ENCODE peak calls at places on chromosomes 7 and 10, in ten cellular contexts. X, N, E, Q, T, Y, C, V, U and M are unnamed samples.

GRCh38 chr10:123972481-123973401 is 81.1 kb upstream of the CPXM2 start:
- DNase-seq in X (no peak), N (no peak), E (no peak), Q (peak), T (no peak), Y (no peak), C (no peak), V (no peak), U (no peak), M (peak)

GRCh38 chr7:130887182-130888016 is 153.4 kb upstream of the KLF14 start:
- DNase-seq in X (peak), N (no peak), E (peak), Q (no peak), T (peak), Y (no peak), C (no peak), V (peak), U (no peak), M (no peak)

GRCh38 chr10:125538947-125539649 is 143.9 kb downstream of the TEX36 start:
- DNase-seq in X (no peak), N (peak), E (no peak), Q (no peak), T (no peak), Y (no peak), C (no peak), V (no peak), U (no peak), M (no peak)

GRCh38 chr7:152076324-152076821 is 50.9 kb downstream of the GALNT11 start:
- DNase-seq in X (peak), N (no peak), E (no peak), Q (peak), T (peak), Y (peak), C (no peak), V (peak), U (peak), M (peak)

GRCh38 chr10:93703841-93704240 is 1.4 kb upstream of the FRA10AC1 start:
- DNase-seq in X (no peak), N (no peak), E (no peak), Q (no peak), T (no peak), Y (no peak), C (no peak), V (no peak), U (no peak), M (no peak)

GRCh38 chr7:64946772-64947171 is 43.7 kb downstream of the ZNF273 start:
- DNase-seq in X (peak), N (no peak), E (no peak), Q (peak), T (no peak), Y (peak), C (no peak), V (peak), U (no peak), M (peak)

GRCh38 chr7:5428470-5429252 is 5.0 kb upstream of the TNRC18 start:
- DNase-seq in X (peak), N (peak), E (peak), Q (peak), T (peak), Y (peak), C (no peak), V (peak), U (no peak), M (peak)

GRCh38 chr10:81031774-81032173 is 494.1 kb downstream of the SH2D4B start:
- DNase-seq in X (no peak), N (no peak), E (no peak), Q (no peak), T (no peak), Y (no peak), C (no peak), V (no peak), U (peak), M (no peak)

GRCh38 chr7:142669074-142669654 is 80.1 kb upstream of the PRSS1 start:
- DNase-seq in X (peak), N (no peak), E (no peak), Q (no peak), T (no peak), Y (no peak), C (no peak), V (peak), U (peak), M (no peak)

GRCh38 chr7:151125835-151126481 is 39.7 kb downstream of the AGAP3 start:
- DNase-seq in X (no peak), N (no peak), E (no peak), Q (peak), T (no peak), Y (no peak), C (no peak), V (no peak), U (no peak), M (peak)

GRCh38 chr7:32034052-32034451 is 36.2 kb downstream of the PDE1C start:
- DNase-seq in X (no peak), N (no peak), E (no peak), Q (no peak), T (peak), Y (no peak), C (no peak), V (no peak), U (no peak), M (no peak)

GRCh38 chr10:14723052-14723689 is 51.5 kb downstream of the FAM107B start:
- DNase-seq in X (no peak), N (no peak), E (no peak), Q (no peak), T (no peak), Y (no peak), C (no peak), V (no peak), U (no peak), M (no peak)

GRCh38 chr10:6469661-6470060 is 110.4 kb downstream of the PRKCQ start:
- DNase-seq in X (no peak), N (no peak), E (no peak), Q (no peak), T (no peak), Y (no peak), C (no peak), V (no peak), U (no peak), M (no peak)

GRCh38 chr10:75115137-75115536 is 3.7 kb downstream of the SAMD8 start:
- DNase-seq in X (peak), N (no peak), E (no peak), Q (no peak), T (no peak), Y (no peak), C (no peak), V (peak), U (no peak), M (no peak)

GRCh38 chr10:49089152-49089788 is 26.1 kb downstream of the VSTM4 start:
- DNase-seq in X (no peak), N (no peak), E (no peak), Q (no peak), T (no peak), Y (no peak), C (no peak), V (no peak), U (no peak), M (no peak)

GRCh38 chr7:731440-732085 is 4.5 kb upstream of the PRKAR1B start:
- DNase-seq in X (no peak), N (no peak), E (no peak), Q (no peak), T (no peak), Y (no peak), C (no peak), V (no peak), U (no peak), M (no peak)

GRCh38 chr7:98205162-98205845 is 5.9 kb upstream of the BHLHA15 start:
- DNase-seq in X (no peak), N (no peak), E (no peak), Q (no peak), T (no peak), Y (no peak), C (no peak), V (no peak), U (no peak), M (no peak)

GRCh38 chr10:44479306-44479705 is 94.4 kb upstream of the CXCL12 start:
- DNase-seq in X (peak), N (no peak), E (no peak), Q (no peak), T (no peak), Y (no peak), C (no peak), V (peak), U (no peak), M (no peak)

GRCh38 chr7:29806131-29806792 is at the start of gene WIPF3:
- DNase-seq in X (peak), N (peak), E (no peak), Q (peak), T (peak), Y (peak), C (no peak), V (no peak), U (no peak), M (peak)

GRCh38 chr7:29806793-29807178 is 478 bp downstream of the WIPF3 start:
- DNase-seq in X (no peak), N (no peak), E (no peak), Q (no peak), T (no peak), Y (no peak), C (no peak), V (no peak), U (no peak), M (no peak)

GRCh38 chr7:29805031-29805430 is 1.3 kb upstream of the WIPF3 start:
- DNase-seq in X (no peak), N (no peak), E (no peak), Q (no peak), T (no peak), Y (no peak), C (no peak), V (no peak), U (no peak), M (no peak)

GRCh38 chr7:29808075-29808786 is 1.9 kb downstream of the WIPF3 start:
- DNase-seq in X (no peak), N (no peak), E (no peak), Q (no peak), T (no peak), Y (no peak), C (no peak), V (no peak), U (no peak), M (no peak)

GRCh38 chr7:29807179-29807841 is 1.0 kb downstream of the WIPF3 start:
- DNase-seq in X (no peak), N (peak), E (no peak), Q (peak), T (no peak), Y (no peak), C (no peak), V (no peak), U (no peak), M (peak)
- TF ChIP-seq CTCF in X (no peak), N (peak), E (no peak), Q (no peak), T (no peak), Y (no peak), C (no peak), V (no peak), U (no peak), M (no peak)

DNA sequence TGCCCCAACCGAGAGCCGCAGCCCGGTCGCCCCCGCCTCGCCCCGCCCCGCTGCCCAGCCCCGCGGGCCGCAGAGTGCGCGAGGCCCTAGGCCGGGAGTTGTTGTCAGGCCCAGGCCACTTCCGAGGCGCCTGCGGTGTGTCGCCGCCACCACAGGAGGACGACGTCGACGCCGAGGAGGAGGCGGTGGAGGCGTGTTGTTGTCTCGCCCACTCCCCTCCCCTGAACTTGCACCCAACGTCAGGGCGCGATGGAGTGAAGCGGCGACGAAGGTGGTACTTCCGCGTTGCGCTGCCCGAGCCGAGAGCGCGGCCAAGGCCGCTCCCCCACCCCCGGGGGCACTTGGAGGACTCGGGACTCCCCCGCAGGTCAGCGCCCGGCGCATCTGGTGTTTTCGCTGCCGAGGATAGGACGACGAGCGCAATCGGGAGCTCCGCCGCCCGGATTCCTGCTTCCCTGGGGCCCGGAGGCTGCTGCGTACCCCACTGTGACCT is at the start of gene CDK13:
- DNase-seq in X (peak), N (peak), E (no peak), Q (peak), T (peak), Y (peak), C (peak), V (peak), U (peak), M (peak)
- TF ChIP-seq CTCF in X (no peak), N (peak), E (no peak), Q (no peak), T (peak), Y (no peak), C (peak), V (no peak), U (no peak), M (no peak)

GRCh38 chr7:138979226-138979979 is 1.8 kb downstream of the KIAA1549 start:
- DNase-seq in X (peak), N (no peak), E (no peak), Q (no peak), T (no peak), Y (no peak), C (no peak), V (peak), U (peak), M (no peak)

GRCh38 chr7:138982204-138982623 is 1.0 kb upstream of the KIAA1549 start:
- DNase-seq in X (peak), N (no peak), E (no peak), Q (no peak), T (no peak), Y (no peak), C (no peak), V (peak), U (no peak), M (no peak)

GRCh38 chr7:138979988-138980574 is 1.1 kb downstream of the KIAA1549 start:
- DNase-seq in X (peak), N (no peak), E (no peak), Q (no peak), T (peak), Y (peak), C (no peak), V (no peak), U (no peak), M (peak)

GRCh38 chr7:138980575-138981285 is 459 bp downstream of the KIAA1549 start:
- DNase-seq in X (no peak), N (peak), E (no peak), Q (peak), T (peak), Y (peak), C (no peak), V (no peak), U (peak), M (peak)

GRCh38 chr7:138981332-138982203 is at the start of gene KIAA1549:
- DNase-seq in X (peak), N (peak), E (no peak), Q (peak), T (peak), Y (peak), C (peak), V (peak), U (peak), M (peak)
- TF ChIP-seq CTCF in X (no peak), N (peak), E (no peak), Q (no peak), T (peak), Y (no peak), C (peak), V (no peak), U (peak), M (no peak)

DNA sequence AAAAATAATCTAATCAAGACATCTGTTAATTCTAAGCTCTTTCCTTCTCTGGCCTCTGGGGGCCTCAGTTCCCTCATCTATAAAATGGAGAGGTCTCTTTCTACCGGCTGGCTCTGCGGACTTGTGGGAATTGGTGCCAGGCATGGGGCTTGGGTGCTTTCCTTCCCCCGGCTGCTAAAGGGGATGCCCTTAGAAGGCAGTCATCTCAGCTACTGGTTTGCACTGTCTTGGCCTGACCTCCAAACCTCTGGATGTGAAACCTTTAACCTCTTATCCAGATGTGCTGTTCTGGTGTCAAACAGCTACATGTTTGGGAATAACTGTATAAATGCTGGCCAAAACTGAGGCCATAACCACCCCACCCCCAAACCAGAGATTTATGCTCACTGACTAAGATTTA is 320.0 kb downstream of the RPS24 start:
- DNase-seq in X (no peak), N (no peak), E (no peak), Q (no peak), T (no peak), Y (no peak), C (no peak), V (no peak), U (no peak), M (no peak)
- TF ChIP-seq CTCF in X (no peak), N (no peak), E (peak), Q (no peak), T (no peak), Y (no peak), C (no peak), V (no peak), U (no peak), M (no peak)

DNA sequence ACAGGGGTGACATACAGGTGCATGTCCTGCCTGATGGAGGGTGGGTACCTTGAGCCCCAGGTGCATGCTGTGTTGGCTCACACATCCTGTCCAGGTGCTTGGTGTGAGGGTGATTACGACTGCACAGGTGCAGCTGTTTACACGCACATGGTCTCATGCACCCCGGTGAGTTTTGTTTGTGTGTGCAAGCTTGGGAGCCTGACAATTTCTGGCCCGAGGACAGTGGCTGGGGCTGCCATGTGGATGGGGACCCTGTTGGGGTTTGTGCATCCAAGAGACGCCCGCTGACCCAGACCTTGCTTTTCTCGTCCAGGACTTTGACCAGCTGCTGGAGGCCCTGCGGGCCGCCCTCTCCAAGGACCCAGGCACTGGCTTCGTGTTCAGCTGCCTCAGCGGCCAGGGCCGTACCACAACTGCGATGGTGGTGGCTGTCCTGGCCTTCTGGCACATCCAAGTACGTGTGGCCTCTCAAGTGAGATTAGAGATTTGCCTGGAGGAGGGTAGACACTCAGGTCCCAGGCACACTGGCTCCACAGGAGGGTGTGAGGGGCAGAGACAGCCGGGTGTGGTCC is 61.7 kb downstream of the PRF1 start:
- DNase-seq in X (no peak), N (no peak), E (no peak), Q (no peak), T (no peak), Y (no peak), C (no peak), V (no peak), U (no peak), M (no peak)
- TF ChIP-seq CTCF in X (no peak), N (peak), E (no peak), Q (no peak), T (peak), Y (no peak), C (no peak), V (no peak), U (no peak), M (no peak)